ENCODE peak calls at places on chromosomes 5 and 9, in ten cellular contexts. F, T, X, U, Z, A, E, V, G and R are unnamed samples.

GRCh38 chr5:152595327-152595890 is 190.3 kb upstream of the NMUR2 start:
- DNase-seq in F (no peak), T (no peak), X (no peak), U (no peak), Z (no peak), A (no peak), E (no peak), V (no peak), G (no peak), R (no peak)

GRCh38 chr5:156396063-156396829 is 69.3 kb downstream of the SGCD start:
- DNase-seq in F (no peak), T (peak), X (no peak), U (no peak), Z (no peak), A (no peak), E (peak), V (no peak), G (no peak), R (peak)

GRCh38 chr9:129183495-129184308 is 5.6 kb upstream of the IER5L start:
- DNase-seq in F (no peak), T (peak), X (no peak), U (no peak), Z (peak), A (no peak), E (peak), V (no peak), G (no peak), R (no peak)

GRCh38 chr5:1761453-1761755 is 38.2 kb downstream of the MRPL36 start:
- DNase-seq in F (no peak), T (no peak), X (no peak), U (no peak), Z (no peak), A (peak), E (no peak), V (no peak), G (peak), R (no peak)

GRCh38 chr5:157689942-157690689 is 18.8 kb downstream of the C5orf52 start:
- DNase-seq in F (no peak), T (no peak), X (no peak), U (no peak), Z (no peak), A (no peak), E (peak), V (no peak), G (no peak), R (no peak)

GRCh38 chr9:63816742-63817621 is 1468.0 kb downstream of the FOXD4L5 start:
- DNase-seq in F (peak), T (peak), X (peak), U (peak), Z (peak), A (peak), E (peak), V (peak), G (peak), R (peak)

GRCh38 chr5:174601937-174602336 is 122.4 kb upstream of the MSX2 start:
- DNase-seq in F (no peak), T (peak), X (peak), U (peak), Z (no peak), A (no peak), E (no peak), V (no peak), G (no peak), R (no peak)

GRCh38 chr5:135705230-135705631 is 126.4 kb upstream of the CXCL14 start:
- DNase-seq in F (no peak), T (peak), X (no peak), U (peak), Z (no peak), A (no peak), E (peak), V (peak), G (no peak), R (no peak)

GRCh38 chr9:91379461-91379860 is 17.7 kb upstream of the AUH start:
- DNase-seq in F (no peak), T (no peak), X (no peak), U (no peak), Z (no peak), A (no peak), E (no peak), V (no peak), G (no peak), R (peak)

GRCh38 chr9:110101531-110102161 is 106.3 kb downstream of the C9orf152 start:
- DNase-seq in F (no peak), T (no peak), X (no peak), U (no peak), Z (peak), A (no peak), E (no peak), V (no peak), G (no peak), R (peak)

DNA sequence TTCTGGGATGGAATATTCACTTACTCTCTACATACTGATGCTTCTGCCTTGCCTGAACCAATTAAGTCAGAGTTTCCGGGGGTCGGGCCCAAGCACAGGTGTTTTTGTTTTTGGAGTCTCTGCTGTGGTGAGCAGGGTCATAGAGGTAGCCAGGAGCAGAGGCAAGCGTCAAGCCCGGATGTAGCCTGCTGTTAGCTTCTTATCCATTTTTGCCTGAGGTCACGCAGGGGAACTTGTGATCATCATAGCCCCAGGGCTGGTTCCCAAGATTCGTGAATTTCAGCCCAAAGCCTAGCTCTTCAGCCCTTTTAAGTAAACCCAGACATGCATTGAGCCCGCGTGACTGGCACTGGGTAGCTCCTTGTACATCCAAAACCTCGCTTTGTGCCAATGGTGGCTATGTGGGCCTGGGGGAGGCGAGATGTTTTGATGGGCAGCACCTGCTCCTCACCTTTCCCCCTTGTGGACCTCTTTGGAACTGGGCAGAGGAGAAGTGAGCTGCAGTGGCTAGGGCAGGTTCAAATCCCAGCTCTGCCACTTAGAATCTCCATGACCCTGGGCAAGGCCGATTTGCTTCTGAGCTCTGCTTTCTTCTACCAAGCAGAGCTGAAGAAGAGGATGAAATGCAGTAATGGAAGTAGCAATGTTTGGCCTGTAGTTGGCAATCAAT is 33.7 kb downstream of the FGF18 start:
- DNase-seq in F (no peak), T (no peak), X (no peak), U (no peak), Z (no peak), A (no peak), E (no peak), V (no peak), G (no peak), R (no peak)
- H3K4me3 ChIP-seq in F (no peak), T (no peak), X (no peak), U (no peak), Z (no peak), A (no peak), E (no peak), V (no peak), G (no peak), R (no peak)

GRCh38 chr9:88236531-88237453 is 98.5 kb upstream of the SPATA31C2 start:
- DNase-seq in F (no peak), T (no peak), X (no peak), U (no peak), Z (no peak), A (no peak), E (peak), V (no peak), G (peak), R (no peak)

GRCh38 chr9:88237454-88238280 is 99.4 kb upstream of the SPATA31C2 start:
- DNase-seq in F (no peak), T (no peak), X (no peak), U (no peak), Z (no peak), A (no peak), E (no peak), V (no peak), G (no peak), R (no peak)

GRCh38 chr9:88233091-88233490 is 94.8 kb upstream of the SPATA31C2 start:
- DNase-seq in F (no peak), T (no peak), X (no peak), U (no peak), Z (no peak), A (no peak), E (no peak), V (no peak), G (no peak), R (no peak)

GRCh38 chr9:88234114-88234513 is 95.8 kb upstream of the SPATA31C2 start:
- DNase-seq in F (no peak), T (no peak), X (no peak), U (no peak), Z (no peak), A (no peak), E (no peak), V (no peak), G (no peak), R (no peak)

DNA sequence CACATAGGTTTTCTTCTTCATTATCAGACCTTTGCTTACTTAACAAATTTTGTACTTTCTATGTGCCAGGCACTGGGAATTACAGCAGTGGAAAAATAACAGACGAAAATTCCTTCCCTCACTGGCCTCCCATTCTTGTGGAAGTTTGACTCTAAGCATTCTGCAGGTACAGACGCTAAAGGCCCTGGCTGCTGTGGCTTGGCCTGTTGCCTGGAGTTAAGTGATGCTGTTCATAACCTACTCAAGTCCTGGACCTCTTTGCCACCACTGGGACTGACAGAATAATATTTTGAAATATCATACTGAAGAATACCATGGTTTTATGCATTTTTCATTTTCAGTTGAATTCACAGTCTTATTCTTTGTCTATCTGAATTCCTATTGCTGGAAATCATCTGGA is 97.3 kb upstream of the SPATA31C2 start:
- DNase-seq in F (no peak), T (no peak), X (no peak), U (no peak), Z (no peak), A (no peak), E (no peak), V (no peak), G (no peak), R (no peak)
- H3K4me3 ChIP-seq in F (no peak), T (no peak), X (no peak), U (no peak), Z (no peak), A (no peak), E (no peak), V (no peak), G (no peak), R (no peak)

GRCh38 chr9:121125590-121125989 is 50.8 kb downstream of the CNTRL start:
- DNase-seq in F (no peak), T (no peak), X (no peak), U (no peak), Z (no peak), A (no peak), E (no peak), V (no peak), G (no peak), R (no peak)
- H3K4me3 ChIP-seq in F (no peak), T (no peak), X (no peak), U (no peak), Z (no peak), A (no peak), E (no peak), V (no peak), G (no peak), R (no peak)

GRCh38 chr5:62310426-62311105 is 4.6 kb downstream of the KIF2A start:
- DNase-seq in F (no peak), T (no peak), X (no peak), U (no peak), Z (no peak), A (no peak), E (peak), V (no peak), G (no peak), R (no peak)

GRCh38 chr5:62309107-62309506 is 3.1 kb downstream of the KIF2A start:
- DNase-seq in F (no peak), T (no peak), X (no peak), U (no peak), Z (no peak), A (no peak), E (no peak), V (no peak), G (no peak), R (no peak)

GRCh38 chr5:62307364-62307689 is 1.3 kb downstream of the KIF2A start:
- DNase-seq in F (no peak), T (no peak), X (no peak), U (no peak), Z (no peak), A (no peak), E (no peak), V (no peak), G (no peak), R (no peak)

GRCh38 chr5:62306494-62307363 is 723 bp downstream of the KIF2A start:
- DNase-seq in F (peak), T (peak), X (no peak), U (no peak), Z (peak), A (peak), E (peak), V (peak), G (peak), R (peak)

GRCh38 chr5:62308439-62308838 is 2.4 kb downstream of the KIF2A start:
- DNase-seq in F (no peak), T (no peak), X (no peak), U (no peak), Z (no peak), A (no peak), E (no peak), V (no peak), G (no peak), R (no peak)
- H3K4me3 ChIP-seq in F (peak), T (no peak), X (no peak), U (no peak), Z (no peak), A (no peak), E (no peak), V (no peak), G (no peak), R (no peak)

DNA sequence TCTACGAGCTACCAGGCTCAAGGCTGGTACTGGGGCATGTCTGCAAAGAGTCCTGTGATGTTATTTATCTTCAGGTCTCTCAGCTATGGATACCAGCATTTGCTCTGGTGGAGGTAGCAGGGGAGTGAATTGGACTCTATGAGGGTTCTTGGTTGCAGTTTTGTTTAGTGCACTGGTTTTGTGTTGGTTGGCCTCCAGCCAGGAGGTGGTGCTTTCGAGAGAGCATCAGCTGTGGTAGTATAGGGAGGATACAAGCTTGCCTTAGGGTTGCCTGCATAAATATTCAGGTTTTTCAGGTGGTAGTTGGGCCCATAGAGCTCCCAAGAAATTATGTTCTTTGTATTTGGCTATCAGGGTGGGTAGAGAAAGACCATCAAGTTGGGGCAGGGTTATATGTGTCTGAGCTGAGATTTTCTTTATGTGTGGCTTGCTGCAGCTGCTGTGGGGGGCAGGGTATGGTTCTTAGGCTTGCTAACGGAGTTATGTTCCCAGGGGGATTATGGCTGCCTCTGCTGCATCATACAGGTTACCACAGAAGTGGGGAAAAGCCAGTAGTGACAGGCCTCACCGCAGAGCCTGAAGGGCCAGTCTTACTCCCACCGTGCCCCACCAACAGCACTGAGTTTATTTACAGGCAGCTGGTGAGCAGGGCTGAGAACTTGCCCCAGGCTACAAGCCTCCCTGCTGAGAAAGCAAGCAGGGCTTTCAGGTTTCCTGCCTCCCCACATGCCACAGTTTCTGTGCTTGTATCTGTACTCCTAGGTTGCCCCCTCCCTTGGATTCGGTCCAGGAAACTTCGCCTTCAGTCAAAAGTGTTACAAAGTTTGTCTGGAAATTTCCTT is 9.8 kb upstream of the RIOK2 start:
- DNase-seq in F (no peak), T (peak), X (no peak), U (peak), Z (no peak), A (no peak), E (no peak), V (no peak), G (no peak), R (no peak)
- H3K4me3 ChIP-seq in F (no peak), T (no peak), X (no peak), U (no peak), Z (no peak), A (no peak), E (no peak), V (no peak), G (no peak), R (no peak)

DNA sequence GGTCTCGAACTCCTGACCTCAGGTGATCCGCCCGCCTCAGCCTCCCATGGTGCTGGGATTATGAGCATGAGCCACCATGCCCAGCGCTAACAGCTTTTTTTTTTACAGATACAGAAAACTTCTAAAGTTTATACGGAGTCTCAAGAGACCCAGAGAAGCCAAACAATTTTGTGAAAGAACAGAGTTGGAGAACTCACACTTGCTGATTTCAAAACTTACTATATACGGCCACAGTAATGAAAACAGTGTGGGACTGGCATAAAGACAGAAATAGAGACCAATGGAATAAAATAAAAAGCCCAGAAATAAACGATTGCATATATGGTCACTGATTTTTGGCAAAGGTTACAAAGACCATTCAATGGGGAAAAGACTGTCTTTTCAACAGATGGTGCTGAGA is 85.6 kb upstream of the CACNA1B start:
- DNase-seq in F (no peak), T (no peak), X (no peak), U (no peak), Z (no peak), A (no peak), E (no peak), V (no peak), G (no peak), R (no peak)
- H3K4me3 ChIP-seq in F (no peak), T (no peak), X (no peak), U (no peak), Z (no peak), A (no peak), E (no peak), V (no peak), G (no peak), R (no peak)

DNA sequence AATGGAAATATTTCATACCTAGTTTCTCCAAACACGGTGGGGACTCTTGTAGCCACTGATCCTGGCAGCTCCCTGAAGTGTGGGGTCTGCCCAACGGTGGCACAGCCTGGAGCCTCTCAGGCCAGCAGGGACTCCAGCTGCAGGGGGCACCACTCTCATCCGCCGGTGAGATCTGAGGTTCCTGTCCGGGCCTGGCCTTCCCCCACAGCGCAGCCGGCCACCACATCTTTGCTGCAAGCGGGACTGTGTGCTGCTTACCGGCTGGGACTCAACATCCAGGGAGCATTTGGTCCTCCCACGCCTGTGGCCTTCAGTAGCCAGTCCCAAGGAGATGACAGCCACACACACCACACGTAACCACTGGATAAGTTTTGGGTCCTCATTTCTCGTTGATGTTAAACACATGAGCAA is 7.7 kb upstream of the NKX2-5 start:
- DNase-seq in F (no peak), T (no peak), X (no peak), U (no peak), Z (no peak), A (no peak), E (no peak), V (peak), G (no peak), R (no peak)
- H3K4me3 ChIP-seq in F (no peak), T (no peak), X (no peak), U (no peak), Z (no peak), A (no peak), E (no peak), V (peak), G (no peak), R (no peak)

GRCh38 chr9:124632077-124632621 is 125.0 kb upstream of the NR5A1 start:
- DNase-seq in F (no peak), T (no peak), X (no peak), U (no peak), Z (no peak), A (no peak), E (peak), V (no peak), G (no peak), R (peak)
- H3K4me3 ChIP-seq in F (no peak), T (no peak), X (no peak), U (no peak), Z (no peak), A (no peak), E (peak), V (no peak), G (no peak), R (no peak)